ENCODE peak calls at places on chromosome 3, in six cellular contexts. O is ovary, Q is PC-9, S is IMR-90, V is fibroblast of pulmonary artery, H is HFFc6. L is an unnamed sample.

GRCh38 chr3:101148001-101148400 is 154.8 kb upstream of the ABI3BP start:
- DNase-seq in Q (no peak), H (no peak), V (no peak), O (no peak), S (no peak), L (no peak)

GRCh38 chr3:123313889-123314288 is 112.1 kb downstream of the SEC22A start:
- DNase-seq in S (no peak), H (no peak), O (no peak), V (no peak), Q (no peak), L (no peak)

GRCh38 chr3:129228891-129229585 is 20.4 kb upstream of the COPG1 start:
- DNase-seq in H (peak; percentile 87), S (peak; percentile 88), O (no peak), V (peak; percentile 81), Q (peak; percentile 85), L (peak; percentile 84)

GRCh38 chr3:175187586-175187985 is 328.5 kb downstream of the NAALADL2 start:
- DNase-seq in V (no peak), Q (no peak), O (no peak), S (peak; percentile 38), H (no peak), L (no peak)

GRCh38 chr3:21531909-21532308 is 219.1 kb downstream of the ZNF385D start:
- DNase-seq in Q (no peak), S (no peak), H (no peak), O (no peak), V (no peak), L (no peak)

GRCh38 chr3:185639632-185640206 is 53.6 kb downstream of the SENP2 start:
- DNase-seq in Q (no peak), S (no peak), V (no peak), H (no peak), O (no peak), L (no peak)

GRCh38 chr3:40336101-40336500 is 26.6 kb downstream of the EIF1B start:
- DNase-seq in S (no peak), H (no peak), V (no peak), O (no peak), Q (no peak), L (no peak)

GRCh38 chr3:52388933-52389332 is 56.0 kb downstream of the SEMA3G start:
- DNase-seq in Q (no peak), O (no peak), H (no peak), S (no peak), V (no peak), L (no peak)

GRCh38 chr3:22951910-22952309 is 251.2 kb upstream of the UBE2E2 start:
- DNase-seq in S (no peak), H (no peak), O (no peak), Q (no peak), V (no peak), L (no peak)

GRCh38 chr3:69815959-69816358 is 76.7 kb downstream of the MITF start:
- DNase-seq in O (no peak), H (no peak), Q (no peak), S (no peak), V (no peak), L (no peak)

GRCh38 chr3:196518999-196519737 is 4.0 kb upstream of the SMCO1 start:
- DNase-seq in Q (peak; percentile 75), V (peak; percentile 85), H (peak; percentile 45), O (no peak), S (peak; percentile 73), L (peak; percentile 48)

GRCh38 chr3:131795382-131796085 is 239.3 kb downstream of the CPNE4 start:
- DNase-seq in H (no peak), V (peak; percentile 28), Q (peak; percentile 47), O (no peak), S (no peak), L (no peak)

GRCh38 chr3:99504258-99504657 is 134.1 kb upstream of the COL8A1 start:
- DNase-seq in H (peak; percentile 27), V (no peak), O (no peak), Q (no peak), S (peak; percentile 76), L (no peak)

GRCh38 chr3:14431556-14431927 is 29.1 kb downstream of the SLC6A6 start:
- DNase-seq in O (no peak), V (no peak), Q (no peak), S (no peak), H (no peak), L (no peak)
- TF ChIP-seq CTCF in O (no peak), V (no peak), Q (no peak), S (no peak), H (no peak), L (no peak)

GRCh38 chr3:156644958-156645357 is 29.4 kb upstream of the TIPARP start:
- DNase-seq in V (no peak), O (no peak), S (no peak), H (no peak), Q (no peak), L (no peak)

GRCh38 chr3:156641261-156641975 is 33.0 kb upstream of the TIPARP start:
- DNase-seq in Q (no peak), O (no peak), S (no peak), V (no peak), H (no peak), L (no peak)

GRCh38 chr3:156639414-156640023 is 34.9 kb upstream of the TIPARP start:
- DNase-seq in V (no peak), S (no peak), Q (no peak), H (no peak), O (no peak), L (no peak)

GRCh38 chr3:156643729-156644389 is 30.5 kb upstream of the TIPARP start:
- DNase-seq in Q (no peak), S (peak; percentile 75), O (no peak), V (peak; percentile 61), H (no peak), L (no peak)

DNA sequence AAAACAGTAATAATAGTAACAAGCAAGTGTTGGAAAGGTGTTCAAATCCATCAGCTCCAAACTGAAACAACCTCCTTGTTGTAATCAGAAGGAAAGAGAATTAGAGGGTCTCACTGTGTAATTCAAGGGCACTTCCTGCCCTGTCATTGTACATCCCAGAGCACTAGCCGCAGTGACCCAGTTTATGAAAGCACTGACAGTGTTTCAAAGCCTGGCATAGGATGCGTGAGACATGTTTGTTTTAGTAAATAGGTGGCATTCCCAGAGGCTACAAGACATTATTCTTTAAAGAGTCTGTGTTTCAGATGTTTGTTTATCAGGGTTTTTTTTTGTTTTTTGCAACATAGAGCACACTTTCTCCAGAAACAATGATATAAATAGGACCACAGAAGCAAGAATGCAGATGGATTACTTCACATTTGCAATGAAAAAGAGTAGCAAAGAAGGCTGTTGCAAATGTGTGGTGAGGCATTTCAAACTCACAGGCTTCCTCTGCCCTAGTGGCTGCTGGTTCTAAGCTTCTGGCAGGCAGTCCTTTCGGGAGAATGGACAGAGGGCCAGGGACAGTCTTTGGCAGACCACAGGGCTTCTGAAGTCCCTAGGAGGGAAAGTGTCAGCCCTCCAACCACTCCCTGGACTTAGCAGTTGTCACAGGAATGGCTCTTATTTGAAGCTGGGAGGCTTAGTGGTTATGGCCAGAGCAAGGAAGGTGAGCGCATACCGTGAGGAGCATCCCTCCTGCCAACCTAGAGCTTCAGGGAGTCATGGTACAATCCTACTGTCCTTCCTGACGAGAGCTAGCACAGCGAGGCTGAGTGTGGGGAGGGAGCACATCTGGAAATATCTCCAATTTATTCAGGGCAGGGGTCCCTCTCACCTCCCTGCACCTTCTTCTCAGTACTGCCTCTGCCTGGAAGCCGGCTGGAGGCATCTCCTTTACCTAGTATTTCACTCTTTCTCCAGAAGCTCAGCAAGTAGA is 31.4 kb upstream of the TIPARP start:
- DNase-seq in Q (no peak), V (peak; percentile 33), O (no peak), H (no peak), S (no peak), L (no peak)
- TF ChIP-seq CTCF in Q (no peak), V (no peak), O (no peak), H (no peak), S (no peak), L (no peak)

DNA sequence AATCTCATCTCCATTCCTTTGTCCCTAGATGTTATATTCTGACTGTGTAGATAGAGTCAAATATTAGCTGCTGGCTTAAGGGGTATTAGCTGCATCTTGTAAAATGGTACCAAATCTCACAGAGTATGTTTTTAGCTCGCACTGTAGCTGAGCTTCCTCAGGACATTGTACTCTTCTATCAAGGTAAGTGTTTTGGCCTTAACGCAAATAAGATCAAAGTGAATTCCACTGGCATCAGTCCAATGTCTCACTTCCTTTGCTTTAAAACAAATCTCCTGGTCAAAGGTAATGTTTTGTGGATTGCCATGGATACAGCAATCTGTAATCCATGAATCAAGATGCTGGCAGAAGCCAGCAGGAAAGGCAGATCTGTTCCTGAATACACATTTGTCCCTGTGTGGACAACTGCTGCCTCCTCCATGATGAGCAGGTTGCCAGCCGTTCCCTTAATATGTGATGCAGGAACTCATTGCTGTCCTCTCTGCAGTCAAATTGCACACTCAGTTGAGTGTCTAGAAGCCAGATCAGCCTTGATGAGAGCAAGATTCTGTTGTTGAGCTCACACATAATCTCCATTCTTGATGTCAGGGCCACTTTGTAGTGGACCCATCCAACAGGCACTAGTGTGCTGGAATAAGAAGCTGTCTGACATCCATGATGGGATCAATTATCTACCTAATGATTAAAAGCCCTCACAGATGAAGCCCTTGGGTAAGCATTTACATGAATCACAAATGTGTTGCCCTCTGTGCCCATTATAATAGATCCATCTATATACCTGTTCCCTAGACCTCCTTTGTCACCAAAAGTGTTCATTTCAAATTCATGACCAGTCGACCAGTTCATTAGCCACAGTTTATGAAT is 96.6 kb upstream of the AGTR1 start:
- DNase-seq in H (no peak), V (no peak), O (no peak), S (no peak), Q (peak; percentile 70), L (no peak)
- TF ChIP-seq CTCF in H (no peak), V (no peak), O (no peak), S (no peak), Q (no peak), L (no peak)

GRCh38 chr3:44114142-44114541 is 127.5 kb upstream of the TOPAZ1 start:
- DNase-seq in S (peak; percentile 3), Q (no peak), H (no peak), V (peak; percentile 22), O (no peak), L (no peak)
- TF ChIP-seq CTCF in S (peak; percentile 42), Q (no peak), H (peak; percentile 68), V (peak; percentile 38), O (no peak), L (peak; percentile 40)

GRCh38 chr3:173988912-173989311 is 591.4 kb downstream of the NLGN1 start:
- DNase-seq in V (no peak), Q (no peak), S (no peak), O (no peak), H (no peak), L (no peak)

DNA sequence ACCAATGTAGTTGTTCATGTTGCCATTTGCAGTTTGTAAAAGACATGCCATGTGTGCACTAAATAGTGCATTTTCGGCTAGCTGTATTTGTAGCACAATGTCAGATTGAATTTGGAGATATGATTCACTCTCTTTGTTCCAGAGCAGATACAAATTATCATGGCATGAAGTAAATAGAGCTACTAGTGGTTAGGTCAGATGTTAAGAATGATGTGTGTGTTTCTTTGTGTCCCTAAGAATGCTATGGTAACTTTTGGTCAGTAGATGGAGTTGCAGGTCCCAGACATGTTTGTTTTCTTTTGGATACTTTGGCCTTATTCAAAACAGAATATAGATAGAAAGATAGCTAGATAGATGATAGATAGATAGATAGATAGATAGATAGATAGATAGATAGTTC is 595.8 kb downstream of the NLGN1 start:
- DNase-seq in O (no peak), H (peak; percentile 77), Q (no peak), V (peak; percentile 49), S (peak; percentile 58), L (peak; percentile 17)
- TF ChIP-seq CTCF in O (no peak), H (peak; percentile 73), Q (peak; percentile 58), V (peak; percentile 46), S (peak; percentile 47), L (peak; percentile 61)